ENCODE peak calls at places on chromosomes 5 and 9, in five cellular contexts. X is neuronal stem cell, J is H1, I is trophoblast cell, U is mesenchymal stem cell. P is an unnamed sample.

GRCh38 chr5:9165567-9165966 is 380.3 kb downstream of the SEMA5A start:
- DNase-seq in X (peak; percentile 23), J (no peak), I (peak; percentile 51), U (no peak), P (no peak)

GRCh38 chr5:159415301-159415937 is 85.1 kb upstream of the IL12B start:
- DNase-seq in X (no peak), J (no peak), I (no peak), U (no peak), P (no peak)

GRCh38 chr5:102850503-102850902 is 95.4 kb downstream of the PAM start:
- DNase-seq in X (no peak), J (no peak), I (no peak), U (no peak), P (no peak)

GRCh38 chr5:169398515-169398914 is 97.6 kb upstream of the SLIT3 start:
- DNase-seq in X (no peak), J (no peak), I (no peak), U (no peak), P (no peak)

GRCh38 chr5:140014751-140015150 is 28.3 kb downstream of the NRG2 start:
- DNase-seq in X (no peak), J (no peak), I (no peak), U (no peak), P (no peak)

GRCh38 chr5:179793470-179794139 is at the start of gene LTC4S:
- DNase-seq in X (no peak), J (no peak), I (no peak), U (no peak), P (peak; percentile 27)

GRCh38 chr5:64838803-64839202 is 70.1 kb downstream of the CWC27 start:
- DNase-seq in X (no peak), J (no peak), I (no peak), U (no peak), P (no peak)

GRCh38 chr5:157518963-157519362 is 56.6 kb downstream of the ADAM19 start:
- DNase-seq in X (no peak), J (no peak), I (no peak), U (no peak), P (no peak)

GRCh38 chr9:133694686-133695085 is 43.5 kb downstream of the SARDH start:
- DNase-seq in X (no peak), J (no peak), I (no peak), U (no peak), P (no peak)

GRCh38 chr9:18756712-18757125 is 276.3 kb downstream of the SAXO1 start:
- DNase-seq in X (no peak), J (no peak), I (no peak), U (no peak), P (no peak)

GRCh38 chr5:139658928-139659667 is 10.9 kb downstream of the CXXC5 start:
- DNase-seq in X (no peak), J (no peak), I (peak; percentile 57), U (peak; percentile 96), P (no peak)

GRCh38 chr5:116964438-116964837 is 389.8 kb upstream of the SEMA6A start:
- DNase-seq in X (no peak), J (no peak), I (no peak), U (no peak), P (no peak)

GRCh38 chr9:136621019-136621733 is 41.5 kb upstream of the EGFL7 start:
- DNase-seq in X (no peak), J (no peak), I (no peak), U (no peak), P (no peak)

GRCh38 chr5:76083555-76084495 is 642 bp downstream of the SV2C start:
- DNase-seq in X (peak; percentile 46), J (peak; percentile 74), I (peak; percentile 1), U (no peak), P (peak; percentile 75)

GRCh38 chr5:138936968-138937345 is 61.8 kb upstream of the LRRTM2 start:
- DNase-seq in X (no peak), J (no peak), I (no peak), U (no peak), P (no peak)

GRCh38 chr9:128341435-128341849 is 1.1 kb downstream of the SLC27A4 start:
- DNase-seq in X (no peak), J (peak; percentile 85), I (peak; percentile 87), U (peak; percentile 78), P (peak; percentile 83)

GRCh38 chr5:147223951-147224791 is 10.7 kb upstream of the STK32A start:
- DNase-seq in X (peak; percentile 37), J (no peak), I (peak; percentile 6), U (peak; percentile 56), P (no peak)

GRCh38 chr9:34349324-34349723 is 20.0 kb downstream of the NUDT2 start:
- DNase-seq in X (no peak), J (no peak), I (no peak), U (no peak), P (no peak)

GRCh38 chr9:79054500-79054899 is 517.3 kb upstream of the TLE4 start:
- DNase-seq in X (no peak), J (no peak), I (no peak), U (no peak), P (no peak)

DNA sequence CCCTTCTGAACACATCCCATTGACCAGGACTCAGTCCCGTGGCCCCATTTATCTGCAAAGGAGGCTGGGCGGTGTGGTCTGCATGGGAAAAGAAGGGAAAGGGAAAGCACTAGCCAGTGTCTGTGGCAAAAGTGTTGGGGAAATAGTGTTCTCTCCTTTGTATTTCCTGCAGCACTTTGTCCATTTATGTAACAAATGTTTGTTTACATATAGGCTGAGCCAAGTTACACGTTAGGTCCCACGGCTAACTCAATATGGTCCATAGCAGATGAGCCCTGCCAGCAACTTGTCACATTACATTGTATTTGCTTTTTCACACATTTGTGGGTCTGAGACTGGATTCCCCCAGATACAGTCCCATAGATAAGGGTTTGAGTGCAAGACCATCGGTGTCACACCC is 260.5 kb downstream of the MSX2 start:
- DNase-seq in X (no peak), J (no peak), I (no peak), U (no peak), P (no peak)
- H2BK12ac ChIP-seq in X (no peak overlapping the region), J (no peak overlapping the region), I (no peak overlapping the region), U (no peak overlapping the region), P (no peak overlapping the region)

DNA sequence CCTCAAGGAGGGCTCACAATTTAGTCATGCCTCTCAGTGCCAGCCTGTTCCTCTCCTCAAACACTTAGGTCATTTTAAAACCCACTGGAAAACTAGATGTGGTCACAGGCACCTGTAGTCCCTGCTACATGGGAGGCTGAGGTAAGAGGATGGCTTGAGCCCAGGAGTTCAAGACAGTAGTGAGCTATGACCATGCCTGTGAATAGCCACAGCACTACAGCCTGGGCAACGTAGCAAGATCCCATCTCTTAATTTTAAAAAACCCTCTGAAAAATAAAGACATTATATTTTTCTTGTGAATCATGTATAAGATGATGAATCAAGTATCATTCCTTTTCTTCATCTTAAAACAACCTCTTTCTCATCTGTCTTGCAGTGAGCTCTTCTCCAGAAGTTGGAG is 45.8 kb downstream of the KLF4 start:
- DNase-seq in X (no peak), J (no peak), I (no peak), U (no peak), P (no peak)
- H2BK12ac ChIP-seq in X (no peak overlapping the region), J (no peak overlapping the region), I (no peak overlapping the region), U (no peak overlapping the region), P (no peak overlapping the region)

DNA sequence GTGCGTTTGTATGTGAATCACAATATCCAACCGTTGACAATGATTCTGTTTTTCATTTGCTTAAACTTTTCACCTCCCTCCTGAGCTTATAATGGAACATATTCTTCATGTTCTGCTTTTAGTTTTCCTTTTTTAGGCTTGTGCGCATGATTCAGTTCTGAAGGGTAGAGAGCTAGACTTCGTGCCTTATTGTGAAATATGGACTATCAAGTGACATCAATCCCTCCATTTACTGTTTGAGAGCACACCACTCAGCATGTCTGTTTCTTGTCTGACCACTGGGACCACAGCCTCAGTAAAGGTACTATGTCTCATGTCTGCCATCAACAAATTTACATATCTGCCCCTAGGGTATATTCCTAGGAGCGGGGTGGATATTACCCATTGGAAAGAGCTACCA is 30.5 kb upstream of the LPAR1 start:
- DNase-seq in X (no peak), J (no peak), I (peak; percentile 39), U (no peak), P (no peak)
- H2BK12ac ChIP-seq in X (no peak overlapping the region), J (no peak overlapping the region), I (no peak overlapping the region), U (no peak overlapping the region), P (no peak overlapping the region)

GRCh38 chr5:153081385-153081784 is 409.1 kb upstream of the GRIA1 start:
- DNase-seq in X (no peak), J (no peak), I (peak; percentile 86), U (peak; percentile 2), P (no peak)

GRCh38 chr5:153084476-153084875 is 406.0 kb upstream of the GRIA1 start:
- DNase-seq in X (no peak), J (no peak), I (peak; percentile 55), U (no peak), P (no peak)

DNA sequence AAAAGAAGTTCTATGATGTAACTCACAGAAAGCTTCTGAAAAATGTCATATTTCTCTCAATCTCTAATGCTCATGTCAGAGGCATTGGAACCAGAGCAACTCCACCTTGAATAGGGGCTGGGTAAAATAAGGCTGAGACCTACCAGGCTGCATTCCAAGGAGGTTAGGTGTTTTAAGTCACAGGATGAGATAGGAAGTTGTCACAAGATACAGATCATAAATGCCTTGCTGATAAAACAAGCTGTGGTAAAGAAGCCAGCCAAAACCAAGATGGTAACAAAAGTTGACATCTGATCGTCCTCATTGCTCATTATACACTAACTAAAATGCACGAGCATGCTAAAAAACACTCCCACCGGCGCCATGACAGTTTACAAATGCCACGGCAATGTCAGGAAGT is 411.1 kb upstream of the GRIA1 start:
- DNase-seq in X (no peak), J (no peak), I (peak; percentile 92), U (no peak), P (no peak)
- H2BK12ac ChIP-seq in X (no peak overlapping the region), J (no peak overlapping the region), I (no peak overlapping the region), U (no peak overlapping the region), P (no peak overlapping the region)

DNA sequence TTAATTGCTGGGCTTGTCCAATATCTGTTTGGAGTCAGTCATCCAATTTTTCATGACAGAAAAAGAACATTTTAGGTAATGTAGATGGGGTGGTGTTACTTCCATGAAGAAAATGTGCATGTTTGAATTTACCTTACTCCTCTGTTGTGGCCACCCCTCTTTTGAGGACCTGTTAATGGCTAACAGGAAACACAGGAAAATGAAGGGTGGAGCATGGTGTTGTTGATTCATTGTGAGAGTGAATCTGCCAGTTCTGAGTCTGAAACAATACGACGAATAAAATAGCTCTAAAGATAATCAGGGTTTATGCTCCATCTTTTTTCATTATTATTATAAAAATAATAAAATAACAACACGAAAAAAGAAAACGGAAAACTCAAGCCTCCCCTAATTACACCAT is 335.3 kb downstream of the KDM4C start:
- DNase-seq in X (no peak), J (no peak), I (no peak), U (no peak), P (no peak)
- H2BK12ac ChIP-seq in X (no peak overlapping the region), J (no peak overlapping the region), I (no peak overlapping the region), U (no peak overlapping the region), P (no peak overlapping the region)

GRCh38 chr9:1129382-1129781 is 79.2 kb downstream of the DMRT2 start:
- DNase-seq in X (no peak), J (no peak), I (no peak), U (no peak), P (no peak)
- H2BK12ac ChIP-seq in X (no peak overlapping the region), J (no peak overlapping the region), I (no peak overlapping the region), U (no peak overlapping the region), P (no peak overlapping the region)